ENCODE peak calls at places on chromosome 1, in five cellular contexts. S, P, I, D and N are unnamed samples.

GRCh38 chr1:202964755-202965440 is 2.2 kb downstream of the CYB5R1 start:
- DNase-seq in P (no peak), I (no peak), S (no peak), D (no peak), N (no peak)

GRCh38 chr1:224521904-224522734 is 87.5 kb upstream of the WDR26 start:
- DNase-seq in S (no peak), D (no peak), I (no peak), P (no peak), N (no peak)

GRCh38 chr1:18182518-18183160 is 75.0 kb downstream of the IGSF21 start:
- DNase-seq in D (peak; percentile 51), S (no peak), I (peak; percentile 30), P (no peak), N (no peak)

GRCh38 chr1:245896258-245896657 is 610.8 kb downstream of the SMYD3 start:
- DNase-seq in P (no peak), S (no peak), D (no peak), I (peak; percentile 43), N (no peak)

GRCh38 chr1:191498318-191498717 is 659.9 kb upstream of the RGS18 start:
- DNase-seq in P (no peak), I (no peak), D (peak; percentile 65), S (no peak), N (no peak)

GRCh38 chr1:80520949-80521348 is 1279.8 kb upstream of the ADGRL2 start:
- DNase-seq in D (no peak), S (no peak), P (no peak), I (no peak), N (no peak)

GRCh38 chr1:35112668-35113067 is 33.5 kb downstream of the ZMYM1 start:
- DNase-seq in I (no peak), S (no peak), D (no peak), P (no peak), N (no peak)

GRCh38 chr1:36086529-36087232 is 2.0 kb upstream of the ADPRS start:
- DNase-seq in P (no peak), S (no peak), I (no peak), D (no peak), N (no peak)

GRCh38 chr1:210747890-210748289 is 386.1 kb downstream of the KCNH1 start:
- DNase-seq in D (no peak), I (no peak), S (no peak), P (no peak), N (no peak)